ENCODE peak calls at places on chromosome 11, in six cellular contexts. One of them, this sample, is unnamed.

GRCh38 chr11:71138737-71139425 is 113.5 kb downstream of the SHANK2 start:
- DNase-seq in trophoblast cell: no peak
- DNase-seq in mesenchymal stem cell: no peak
- DNase-seq in H9: no peak
- DNase-seq in H1: no peak
- DNase-seq in neuronal stem cell: peak
- DNase-seq in this sample: no peak

GRCh38 chr11:122791411-122791810 is 46.9 kb upstream of the CRTAM start:
- DNase-seq in neuronal stem cell: no peak
- DNase-seq in trophoblast cell: no peak
- DNase-seq in H1: no peak
- DNase-seq in H9: no peak
- DNase-seq in mesenchymal stem cell: peak
- DNase-seq in this sample: peak

GRCh38 chr11:120344302-120345004 is 8.2 kb downstream of the ARHGEF12 start:
- DNase-seq in H9: no peak
- DNase-seq in mesenchymal stem cell: peak
- DNase-seq in H1: no peak
- DNase-seq in neuronal stem cell: no peak
- DNase-seq in trophoblast cell: no peak
- DNase-seq in this sample: peak

GRCh38 chr11:104731890-104732289 is 166.4 kb downstream of the CASP12 start:
- DNase-seq in trophoblast cell: no peak
- DNase-seq in mesenchymal stem cell: no peak
- DNase-seq in neuronal stem cell: no peak
- DNase-seq in H1: no peak
- DNase-seq in H9: no peak
- DNase-seq in this sample: no peak

GRCh38 chr11:9739108-9739507 is 75.2 kb downstream of the SWAP70 start:
- DNase-seq in mesenchymal stem cell: no peak
- DNase-seq in H9: no peak
- DNase-seq in trophoblast cell: no peak
- DNase-seq in neuronal stem cell: no peak
- DNase-seq in H1: no peak
- DNase-seq in this sample: no peak

GRCh38 chr11:134516529-134516928 is 104.5 kb upstream of the B3GAT1 start:
- DNase-seq in H1: no peak
- DNase-seq in trophoblast cell: no peak
- DNase-seq in neuronal stem cell: no peak
- DNase-seq in H9: no peak
- DNase-seq in mesenchymal stem cell: no peak
- DNase-seq in this sample: no peak

GRCh38 chr11:32615422-32615821 is 31.8 kb downstream of the EIF3M start:
- DNase-seq in trophoblast cell: no peak
- DNase-seq in neuronal stem cell: no peak
- DNase-seq in H9: no peak
- DNase-seq in mesenchymal stem cell: peak
- DNase-seq in H1: no peak
- DNase-seq in this sample: no peak

GRCh38 chr11:106697058-106697457 is 321.2 kb downstream of the GUCY1A2 start:
- DNase-seq in H1: no peak
- DNase-seq in H9: no peak
- DNase-seq in neuronal stem cell: no peak
- DNase-seq in trophoblast cell: peak
- DNase-seq in mesenchymal stem cell: peak
- DNase-seq in this sample: peak

GRCh38 chr11:69656536-69657455 is 15.8 kb downstream of the CCND1 start:
- DNase-seq in H9: peak
- DNase-seq in neuronal stem cell: no peak
- DNase-seq in trophoblast cell: no peak
- DNase-seq in mesenchymal stem cell: no peak
- DNase-seq in H1: no peak
- DNase-seq in this sample: peak

GRCh38 chr11:111331711-111332479 is 33.5 kb downstream of the POU2AF3 start:
- DNase-seq in H1: no peak
- DNase-seq in trophoblast cell: no peak
- DNase-seq in H9: no peak
- DNase-seq in neuronal stem cell: no peak
- DNase-seq in mesenchymal stem cell: no peak
- DNase-seq in this sample: peak

GRCh38 chr11:33263549-33263948 is 6.4 kb downstream of the HIPK3 start:
- DNase-seq in trophoblast cell: no peak
- DNase-seq in H9: no peak
- DNase-seq in H1: no peak
- DNase-seq in neuronal stem cell: no peak
- DNase-seq in mesenchymal stem cell: peak
- DNase-seq in this sample: no peak

GRCh38 chr11:132771746-132772145 is 760.6 kb downstream of the OPCML start:
- DNase-seq in trophoblast cell: no peak
- DNase-seq in H9: no peak
- DNase-seq in mesenchymal stem cell: no peak
- DNase-seq in neuronal stem cell: no peak
- DNase-seq in H1: no peak
- DNase-seq in this sample: no peak

GRCh38 chr11:48103621-48104561 is 112.7 kb upstream of the OR4B1 start:
- DNase-seq in H9: no peak
- DNase-seq in neuronal stem cell: no peak
- DNase-seq in mesenchymal stem cell: no peak
- DNase-seq in trophoblast cell: no peak
- DNase-seq in H1: no peak
- DNase-seq in this sample: peak

GRCh38 chr11:72684236-72684912 is 10.2 kb upstream of the PDE2A start:
- DNase-seq in neuronal stem cell: no peak
- DNase-seq in H9: peak
- DNase-seq in H1: no peak
- DNase-seq in trophoblast cell: peak
- DNase-seq in mesenchymal stem cell: peak
- DNase-seq in this sample: peak

GRCh38 chr11:114342476-114342875 is 46.3 kb downstream of the NNMT start:
- DNase-seq in neuronal stem cell: no peak
- DNase-seq in H9: no peak
- DNase-seq in trophoblast cell: no peak
- DNase-seq in mesenchymal stem cell: no peak
- DNase-seq in H1: no peak
- DNase-seq in this sample: no peak

GRCh38 chr11:123161386-123161785 is 33.7 kb downstream of the CLMP start:
- DNase-seq in H1: no peak
- DNase-seq in trophoblast cell: no peak
- DNase-seq in mesenchymal stem cell: no peak
- DNase-seq in neuronal stem cell: no peak
- DNase-seq in H9: no peak
- DNase-seq in this sample: no peak

GRCh38 chr11:2409026-2409553 is 8.5 kb downstream of the TSSC4 start:
- DNase-seq in mesenchymal stem cell: no peak
- DNase-seq in H9: no peak
- DNase-seq in trophoblast cell: no peak
- DNase-seq in H1: no peak
- DNase-seq in neuronal stem cell: no peak
- DNase-seq in this sample: no peak

GRCh38 chr11:2411446-2412305 is 11.1 kb downstream of the TSSC4 start:
- DNase-seq in H9: no peak
- DNase-seq in mesenchymal stem cell: no peak
- DNase-seq in neuronal stem cell: no peak
- DNase-seq in trophoblast cell: no peak
- DNase-seq in H1: no peak
- DNase-seq in this sample: no peak

GRCh38 chr11:2412323-2412722 is 11.8 kb downstream of the TSSC4 start:
- DNase-seq in trophoblast cell: no peak
- DNase-seq in mesenchymal stem cell: no peak
- DNase-seq in neuronal stem cell: no peak
- DNase-seq in H9: no peak
- DNase-seq in H1: no peak
- DNase-seq in this sample: no peak

GRCh38 chr11:2410616-2411015 is 10.1 kb downstream of the TSSC4 start:
- DNase-seq in mesenchymal stem cell: no peak
- DNase-seq in H9: no peak
- DNase-seq in H1: no peak
- DNase-seq in trophoblast cell: no peak
- DNase-seq in neuronal stem cell: no peak
- DNase-seq in this sample: no peak

DNA sequence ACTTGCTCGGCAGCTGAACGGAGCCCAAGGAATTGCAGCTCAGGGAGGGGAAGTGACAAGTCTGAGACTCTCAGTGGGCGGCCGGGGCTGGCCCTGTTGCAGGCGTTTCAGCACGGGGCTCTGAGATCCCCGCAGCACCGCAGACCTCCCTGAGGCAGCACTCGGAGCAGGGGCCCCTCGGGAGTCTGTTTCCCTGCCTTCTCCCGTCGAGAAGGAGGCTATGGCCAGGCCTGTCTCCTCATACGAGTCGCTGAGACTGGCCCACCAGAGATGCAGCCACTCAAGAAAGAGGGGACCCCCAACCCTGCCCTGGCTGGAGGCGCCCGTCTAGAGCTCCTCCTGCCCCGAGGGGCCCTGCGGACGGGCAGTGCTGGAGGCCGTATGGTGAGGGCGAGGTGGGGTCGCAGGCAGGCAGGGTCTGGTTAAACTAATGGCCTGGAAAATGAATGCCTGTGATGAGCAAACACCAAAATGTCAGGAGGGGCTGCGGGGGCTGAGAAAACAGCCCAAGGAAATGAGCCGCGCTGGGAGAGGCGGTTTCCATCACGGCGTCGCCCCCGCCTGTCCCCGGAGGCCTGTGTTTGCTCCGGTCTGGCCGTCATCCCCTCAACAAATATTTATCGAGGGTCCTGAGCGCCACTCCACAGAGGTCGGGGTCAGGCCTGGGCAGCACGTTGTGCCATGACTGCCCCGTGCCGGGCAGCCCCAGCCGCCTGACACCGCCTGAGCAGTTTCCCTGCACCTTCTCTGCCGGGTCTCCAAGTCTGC is 9.3 kb downstream of the TSSC4 start:
- DNase-seq in mesenchymal stem cell: no peak
- DNase-seq in H1: no peak
- DNase-seq in neuronal stem cell: no peak
- DNase-seq in trophoblast cell: no peak
- DNase-seq in H9: no peak
- DNase-seq in this sample: no peak
- H3K14ac ChIP-seq in mesenchymal stem cell: no peak
- H3K14ac ChIP-seq in H1: no peak
- H3K14ac ChIP-seq in neuronal stem cell: peak
- H3K14ac ChIP-seq in trophoblast cell: no peak
- H3K14ac ChIP-seq in H9: no peak
- H3K14ac ChIP-seq in this sample: no peak

GRCh38 chr11:93984205-93984586 is 37.0 kb upstream of the HEPHL1 start:
- DNase-seq in neuronal stem cell: no peak
- DNase-seq in H1: no peak
- DNase-seq in H9: no peak
- DNase-seq in trophoblast cell: no peak
- DNase-seq in mesenchymal stem cell: no peak
- DNase-seq in this sample: peak

GRCh38 chr11:93986716-93987115 is 34.4 kb upstream of the HEPHL1 start:
- DNase-seq in trophoblast cell: no peak
- DNase-seq in H1: no peak
- DNase-seq in H9: no peak
- DNase-seq in mesenchymal stem cell: no peak
- DNase-seq in neuronal stem cell: no peak
- DNase-seq in this sample: peak

GRCh38 chr11:93988455-93988854 is 32.7 kb upstream of the HEPHL1 start:
- DNase-seq in mesenchymal stem cell: no peak
- DNase-seq in trophoblast cell: no peak
- DNase-seq in neuronal stem cell: no peak
- DNase-seq in H9: no peak
- DNase-seq in H1: no peak
- DNase-seq in this sample: no peak

GRCh38 chr11:93993747-93994146 is 27.4 kb upstream of the HEPHL1 start:
- DNase-seq in H1: no peak
- DNase-seq in trophoblast cell: no peak
- DNase-seq in neuronal stem cell: no peak
- DNase-seq in H9: no peak
- DNase-seq in mesenchymal stem cell: no peak
- DNase-seq in this sample: no peak

GRCh38 chr11:93988912-93989311 is 32.2 kb upstream of the HEPHL1 start:
- DNase-seq in neuronal stem cell: no peak
- DNase-seq in H9: no peak
- DNase-seq in mesenchymal stem cell: no peak
- DNase-seq in trophoblast cell: no peak
- DNase-seq in H1: no peak
- DNase-seq in this sample: no peak
- H3K14ac ChIP-seq in neuronal stem cell: no peak
- H3K14ac ChIP-seq in H9: no peak
- H3K14ac ChIP-seq in mesenchymal stem cell: no peak
- H3K14ac ChIP-seq in trophoblast cell: no peak
- H3K14ac ChIP-seq in H1: no peak
- H3K14ac ChIP-seq in this sample: no peak

DNA sequence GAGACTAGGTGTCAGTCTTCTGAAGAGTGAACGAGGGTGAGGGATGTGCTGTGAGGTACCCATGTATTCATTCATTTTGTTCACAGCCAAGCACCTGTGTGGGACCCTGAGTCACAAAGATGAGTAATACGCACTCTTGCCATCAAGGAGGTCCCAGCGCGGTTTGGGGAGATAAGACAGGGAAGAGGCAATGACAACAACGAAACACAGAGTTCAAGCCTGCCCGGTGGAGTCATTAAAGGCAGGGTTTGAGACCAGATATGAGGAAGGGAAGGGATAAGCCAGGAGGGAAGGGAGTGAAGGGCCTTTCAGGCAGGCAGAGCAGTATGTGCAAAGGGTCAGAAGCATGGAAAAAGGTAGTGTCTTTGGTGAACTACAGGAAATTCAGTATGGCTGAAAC is 4.6 kb downstream of the DCHS1 start:
- DNase-seq in H1: no peak
- DNase-seq in trophoblast cell: peak
- DNase-seq in neuronal stem cell: no peak
- DNase-seq in H9: no peak
- DNase-seq in mesenchymal stem cell: no peak
- DNase-seq in this sample: peak
- H3K14ac ChIP-seq in H1: no peak
- H3K14ac ChIP-seq in trophoblast cell: no peak
- H3K14ac ChIP-seq in neuronal stem cell: no peak
- H3K14ac ChIP-seq in H9: no peak
- H3K14ac ChIP-seq in mesenchymal stem cell: peak
- H3K14ac ChIP-seq in this sample: no peak

GRCh38 chr11:117220568-117220967 is 11.3 kb downstream of the PCSK7 start:
- DNase-seq in neuronal stem cell: no peak
- DNase-seq in H1: no peak
- DNase-seq in trophoblast cell: no peak
- DNase-seq in H9: no peak
- DNase-seq in mesenchymal stem cell: no peak
- DNase-seq in this sample: no peak
- H3K14ac ChIP-seq in neuronal stem cell: no peak
- H3K14ac ChIP-seq in H1: no peak
- H3K14ac ChIP-seq in trophoblast cell: no peak
- H3K14ac ChIP-seq in H9: no peak
- H3K14ac ChIP-seq in mesenchymal stem cell: no peak
- H3K14ac ChIP-seq in this sample: peak

GRCh38 chr11:84130646-84131427 is 844.7 kb upstream of the CCDC90B start:
- DNase-seq in neuronal stem cell: no peak
- DNase-seq in H1: no peak
- DNase-seq in mesenchymal stem cell: peak
- DNase-seq in H9: no peak
- DNase-seq in trophoblast cell: peak
- DNase-seq in this sample: no peak

GRCh38 chr11:84129961-84130576 is 843.9 kb upstream of the CCDC90B start:
- DNase-seq in neuronal stem cell: no peak
- DNase-seq in trophoblast cell: no peak
- DNase-seq in H1: no peak
- DNase-seq in H9: no peak
- DNase-seq in mesenchymal stem cell: no peak
- DNase-seq in this sample: no peak
- H3K14ac ChIP-seq in neuronal stem cell: no peak
- H3K14ac ChIP-seq in trophoblast cell: no peak
- H3K14ac ChIP-seq in H1: no peak
- H3K14ac ChIP-seq in H9: no peak
- H3K14ac ChIP-seq in mesenchymal stem cell: no peak
- H3K14ac ChIP-seq in this sample: no peak